ENCODE peak calls at places on chromosomes 16 and 17, in eight cellular contexts. One of them, this sample, is unnamed.

GRCh38 chr17:38751144-38751802 is 1.3 kb upstream of the PSMB3 start:
- DNase-seq in GM20000: no peak
- DNase-seq in stimulated activated CD4-positive, alpha-beta T cell treated with anti-CD3 and anti-CD28 coated beads, Interleukin-1b, Interleukin-23, amount 100 ng/mL, for 24 hours: no peak
- DNase-seq in erythroblast: no peak
- DNase-seq in lower leg skin: no peak
- DNase-seq in COR-L47: peak
- DNase-seq in B cell: no peak
- DNase-seq in memory B cell: no peak
- DNase-seq in this sample: peak

GRCh38 chr16:9082422-9082821 is 9.0 kb upstream of the HAPSTR1 start:
- DNase-seq in erythroblast: no peak
- DNase-seq in lower leg skin: no peak
- DNase-seq in B cell: no peak
- DNase-seq in GM20000: no peak
- DNase-seq in stimulated activated CD4-positive, alpha-beta T cell treated with anti-CD3 and anti-CD28 coated beads, Interleukin-1b, Interleukin-23, amount 100 ng/mL, for 24 hours: no peak
- DNase-seq in memory B cell: no peak
- DNase-seq in COR-L47: no peak
- DNase-seq in this sample: no peak

GRCh38 chr17:82003411-82004381 is 19.0 kb downstream of the CENPX start:
- DNase-seq in GM20000: no peak
- DNase-seq in COR-L47: no peak
- DNase-seq in memory B cell: no peak
- DNase-seq in stimulated activated CD4-positive, alpha-beta T cell treated with anti-CD3 and anti-CD28 coated beads, Interleukin-1b, Interleukin-23, amount 100 ng/mL, for 24 hours: no peak
- DNase-seq in lower leg skin: peak
- DNase-seq in erythroblast: no peak
- DNase-seq in B cell: no peak
- DNase-seq in this sample: no peak

GRCh38 chr17:7351665-7352558 is at the start of gene KCTD11:
- DNase-seq in stimulated activated CD4-positive, alpha-beta T cell treated with anti-CD3 and anti-CD28 coated beads, Interleukin-1b, Interleukin-23, amount 100 ng/mL, for 24 hours: no peak
- DNase-seq in lower leg skin: peak
- DNase-seq in B cell: peak
- DNase-seq in GM20000: peak
- DNase-seq in memory B cell: peak
- DNase-seq in erythroblast: peak
- DNase-seq in COR-L47: no peak
- DNase-seq in this sample: peak

GRCh38 chr17:81870155-81870977 is 771 bp downstream of the ARHGDIA start:
- DNase-seq in GM20000: peak
- DNase-seq in COR-L47: peak
- DNase-seq in stimulated activated CD4-positive, alpha-beta T cell treated with anti-CD3 and anti-CD28 coated beads, Interleukin-1b, Interleukin-23, amount 100 ng/mL, for 24 hours: no peak
- DNase-seq in memory B cell: peak
- DNase-seq in erythroblast: peak
- DNase-seq in B cell: peak
- DNase-seq in lower leg skin: no peak
- DNase-seq in this sample: no peak

GRCh38 chr17:652310-652709 is 62.3 kb downstream of the VPS53 start:
- DNase-seq in COR-L47: no peak
- DNase-seq in GM20000: no peak
- DNase-seq in erythroblast: no peak
- DNase-seq in B cell: no peak
- DNase-seq in memory B cell: no peak
- DNase-seq in lower leg skin: peak
- DNase-seq in stimulated activated CD4-positive, alpha-beta T cell treated with anti-CD3 and anti-CD28 coated beads, Interleukin-1b, Interleukin-23, amount 100 ng/mL, for 24 hours: no peak
- DNase-seq in this sample: no peak

GRCh38 chr17:38449364-38449763 is 21.1 kb downstream of the ARHGAP23 start:
- DNase-seq in B cell: no peak
- DNase-seq in memory B cell: no peak
- DNase-seq in erythroblast: peak
- DNase-seq in GM20000: no peak
- DNase-seq in stimulated activated CD4-positive, alpha-beta T cell treated with anti-CD3 and anti-CD28 coated beads, Interleukin-1b, Interleukin-23, amount 100 ng/mL, for 24 hours: no peak
- DNase-seq in lower leg skin: peak
- DNase-seq in COR-L47: no peak
- DNase-seq in this sample: no peak

GRCh38 chr17:21283482-21284318 is 811 bp upstream of the MAP2K3 start:
- DNase-seq in GM20000: no peak
- DNase-seq in B cell: no peak
- DNase-seq in memory B cell: no peak
- DNase-seq in stimulated activated CD4-positive, alpha-beta T cell treated with anti-CD3 and anti-CD28 coated beads, Interleukin-1b, Interleukin-23, amount 100 ng/mL, for 24 hours: no peak
- DNase-seq in COR-L47: no peak
- DNase-seq in erythroblast: peak
- DNase-seq in lower leg skin: peak
- DNase-seq in this sample: no peak

GRCh38 chr17:8696951-8697745 is 47.5 kb downstream of the CCDC42 start:
- DNase-seq in GM20000: no peak
- DNase-seq in lower leg skin: no peak
- DNase-seq in memory B cell: no peak
- DNase-seq in COR-L47: no peak
- DNase-seq in B cell: no peak
- DNase-seq in stimulated activated CD4-positive, alpha-beta T cell treated with anti-CD3 and anti-CD28 coated beads, Interleukin-1b, Interleukin-23, amount 100 ng/mL, for 24 hours: no peak
- DNase-seq in erythroblast: no peak
- DNase-seq in this sample: no peak

GRCh38 chr17:68513932-68514331 is 1.7 kb downstream of the PRKAR1A start:
- DNase-seq in COR-L47: no peak
- DNase-seq in lower leg skin: no peak
- DNase-seq in B cell: no peak
- DNase-seq in erythroblast: no peak
- DNase-seq in stimulated activated CD4-positive, alpha-beta T cell treated with anti-CD3 and anti-CD28 coated beads, Interleukin-1b, Interleukin-23, amount 100 ng/mL, for 24 hours: no peak
- DNase-seq in GM20000: no peak
- DNase-seq in memory B cell: no peak
- DNase-seq in this sample: no peak

GRCh38 chr17:39705786-39706348 is 6.0 kb downstream of the ERBB2 start:
- DNase-seq in memory B cell: no peak
- DNase-seq in erythroblast: no peak
- DNase-seq in B cell: no peak
- DNase-seq in lower leg skin: peak
- DNase-seq in stimulated activated CD4-positive, alpha-beta T cell treated with anti-CD3 and anti-CD28 coated beads, Interleukin-1b, Interleukin-23, amount 100 ng/mL, for 24 hours: no peak
- DNase-seq in GM20000: no peak
- DNase-seq in COR-L47: no peak
- DNase-seq in this sample: no peak

GRCh38 chr17:32869345-32870026 is 7.4 kb downstream of the MYO1D start:
- DNase-seq in memory B cell: no peak
- DNase-seq in erythroblast: no peak
- DNase-seq in stimulated activated CD4-positive, alpha-beta T cell treated with anti-CD3 and anti-CD28 coated beads, Interleukin-1b, Interleukin-23, amount 100 ng/mL, for 24 hours: no peak
- DNase-seq in lower leg skin: no peak
- DNase-seq in B cell: no peak
- DNase-seq in GM20000: no peak
- DNase-seq in COR-L47: no peak
- DNase-seq in this sample: no peak

GRCh38 chr16:31269541-31269940 is 9.8 kb downstream of the ITGAM start:
- DNase-seq in GM20000: no peak
- DNase-seq in memory B cell: no peak
- DNase-seq in COR-L47: no peak
- DNase-seq in B cell: no peak
- DNase-seq in stimulated activated CD4-positive, alpha-beta T cell treated with anti-CD3 and anti-CD28 coated beads, Interleukin-1b, Interleukin-23, amount 100 ng/mL, for 24 hours: no peak
- DNase-seq in lower leg skin: no peak
- DNase-seq in erythroblast: no peak
- DNase-seq in this sample: no peak

GRCh38 chr17:5582177-5582885 is 2.0 kb downstream of the NLRP1 start:
- DNase-seq in lower leg skin: no peak
- DNase-seq in memory B cell: no peak
- DNase-seq in COR-L47: no peak
- DNase-seq in erythroblast: no peak
- DNase-seq in B cell: no peak
- DNase-seq in stimulated activated CD4-positive, alpha-beta T cell treated with anti-CD3 and anti-CD28 coated beads, Interleukin-1b, Interleukin-23, amount 100 ng/mL, for 24 hours: no peak
- DNase-seq in GM20000: no peak
- DNase-seq in this sample: no peak

GRCh38 chr17:52410781-52411180 is 252.3 kb upstream of the CA10 start:
- DNase-seq in erythroblast: no peak
- DNase-seq in memory B cell: no peak
- DNase-seq in GM20000: no peak
- DNase-seq in lower leg skin: no peak
- DNase-seq in stimulated activated CD4-positive, alpha-beta T cell treated with anti-CD3 and anti-CD28 coated beads, Interleukin-1b, Interleukin-23, amount 100 ng/mL, for 24 hours: no peak
- DNase-seq in COR-L47: no peak
- DNase-seq in B cell: no peak
- DNase-seq in this sample: no peak

GRCh38 chr16:67305216-67306071 is 21.1 kb downstream of the KCTD19 start:
- DNase-seq in lower leg skin: no peak
- DNase-seq in stimulated activated CD4-positive, alpha-beta T cell treated with anti-CD3 and anti-CD28 coated beads, Interleukin-1b, Interleukin-23, amount 100 ng/mL, for 24 hours: no peak
- DNase-seq in erythroblast: no peak
- DNase-seq in B cell: no peak
- DNase-seq in GM20000: no peak
- DNase-seq in COR-L47: no peak
- DNase-seq in memory B cell: no peak
- DNase-seq in this sample: no peak

GRCh38 chr17:1482686-1483445 is 9.6 kb downstream of the MYO1C start:
- DNase-seq in GM20000: no peak
- DNase-seq in COR-L47: no peak
- DNase-seq in lower leg skin: no peak
- DNase-seq in stimulated activated CD4-positive, alpha-beta T cell treated with anti-CD3 and anti-CD28 coated beads, Interleukin-1b, Interleukin-23, amount 100 ng/mL, for 24 hours: no peak
- DNase-seq in memory B cell: no peak
- DNase-seq in erythroblast: no peak
- DNase-seq in B cell: no peak
- DNase-seq in this sample: no peak